ENCODE peak calls at places on chromosomes 1 and 21, in nine cellular contexts. N, M, Q, C, X, T, U, P and K are unnamed samples.

GRCh38 chr1:170481000-170481399 is 51.0 kb upstream of the GORAB start:
- DNase-seq in N (no peak), M (no peak), Q (no peak), C (no peak), X (no peak), T (no peak), U (no peak), P (no peak), K (no peak)

GRCh38 chr1:99374109-99374508 is 109.8 kb downstream of the PLPPR4 start:
- DNase-seq in N (no peak), M (no peak), Q (no peak), C (no peak), X (no peak), T (no peak), U (no peak), P (no peak), K (no peak)

GRCh38 chr21:42503711-42504110 is 7.7 kb upstream of the RSPH1 start:
- DNase-seq in N (no peak), M (no peak), Q (no peak), C (no peak), X (no peak), T (no peak), U (no peak), P (no peak), K (peak)

GRCh38 chr1:228530086-228530758 is 43.0 kb downstream of the RNF187 start:
- DNase-seq in N (no peak), M (no peak), Q (no peak), C (no peak), X (no peak), T (no peak), U (no peak), P (no peak), K (no peak)

GRCh38 chr1:7783178-7783711 is 846 bp upstream of the PER3 start:
- DNase-seq in N (peak), M (peak), Q (peak), C (peak), X (peak), T (no peak), U (peak), P (peak), K (peak)

GRCh38 chr21:32240708-32241433 is 38.0 kb downstream of the MIS18A start:
- DNase-seq in N (peak), M (no peak), Q (no peak), C (no peak), X (peak), T (no peak), U (peak), P (no peak), K (no peak)

GRCh38 chr1:189782280-189782679 is 695.4 kb downstream of the BRINP3 start:
- DNase-seq in N (no peak), M (peak), Q (no peak), C (no peak), X (no peak), T (no peak), U (no peak), P (no peak), K (no peak)

GRCh38 chr21:42578761-42579415 is 65.2 kb downstream of the SLC37A1 start:
- DNase-seq in N (no peak), M (no peak), Q (no peak), C (no peak), X (no peak), T (no peak), U (no peak), P (no peak), K (no peak)

GRCh38 chr1:183580281-183580682 is 10.0 kb downstream of the NCF2 start:
- DNase-seq in N (peak), M (peak), Q (no peak), C (no peak), X (peak), T (no peak), U (peak), P (no peak), K (peak)

GRCh38 chr21:32728455-32729237 is 833 bp upstream of the SYNJ1 start:
- DNase-seq in N (no peak), M (no peak), Q (no peak), C (no peak), X (no peak), T (no peak), U (no peak), P (no peak), K (no peak)

GRCh38 chr1:28209700-28210099 is 23.1 kb downstream of the DNAJC8 start:
- DNase-seq in N (no peak), M (no peak), Q (no peak), C (no peak), X (no peak), T (no peak), U (no peak), P (no peak), K (no peak)

GRCh38 chr1:61079898-61080336 is 2.4 kb upstream of the NFIA start:
- DNase-seq in N (peak), M (peak), Q (peak), C (peak), X (no peak), T (no peak), U (peak), P (peak), K (no peak)
- TF ChIP-seq CTCF in N (peak), M (peak), Q (no peak), C (peak), X (no peak), T (peak), U (peak), P (peak), K (no peak)

GRCh38 chr1:8987881-8988617 is 38.2 kb downstream of the SLC2A7 start:
- DNase-seq in N (peak), M (peak), Q (peak), C (peak), X (peak), T (no peak), U (peak), P (no peak), K (peak)

GRCh38 chr1:8988618-8988967 is 37.6 kb downstream of the SLC2A7 start:
- DNase-seq in N (no peak), M (no peak), Q (no peak), C (no peak), X (no peak), T (no peak), U (no peak), P (no peak), K (no peak)

GRCh38 chr1:8989821-8990220 is 36.4 kb downstream of the SLC2A7 start:
- DNase-seq in N (no peak), M (no peak), Q (no peak), C (no peak), X (no peak), T (no peak), U (peak), P (no peak), K (peak)

GRCh38 chr1:8989061-8989460 is 37.2 kb downstream of the SLC2A7 start:
- DNase-seq in N (no peak), M (no peak), Q (no peak), C (no peak), X (no peak), T (no peak), U (no peak), P (no peak), K (no peak)

DNA sequence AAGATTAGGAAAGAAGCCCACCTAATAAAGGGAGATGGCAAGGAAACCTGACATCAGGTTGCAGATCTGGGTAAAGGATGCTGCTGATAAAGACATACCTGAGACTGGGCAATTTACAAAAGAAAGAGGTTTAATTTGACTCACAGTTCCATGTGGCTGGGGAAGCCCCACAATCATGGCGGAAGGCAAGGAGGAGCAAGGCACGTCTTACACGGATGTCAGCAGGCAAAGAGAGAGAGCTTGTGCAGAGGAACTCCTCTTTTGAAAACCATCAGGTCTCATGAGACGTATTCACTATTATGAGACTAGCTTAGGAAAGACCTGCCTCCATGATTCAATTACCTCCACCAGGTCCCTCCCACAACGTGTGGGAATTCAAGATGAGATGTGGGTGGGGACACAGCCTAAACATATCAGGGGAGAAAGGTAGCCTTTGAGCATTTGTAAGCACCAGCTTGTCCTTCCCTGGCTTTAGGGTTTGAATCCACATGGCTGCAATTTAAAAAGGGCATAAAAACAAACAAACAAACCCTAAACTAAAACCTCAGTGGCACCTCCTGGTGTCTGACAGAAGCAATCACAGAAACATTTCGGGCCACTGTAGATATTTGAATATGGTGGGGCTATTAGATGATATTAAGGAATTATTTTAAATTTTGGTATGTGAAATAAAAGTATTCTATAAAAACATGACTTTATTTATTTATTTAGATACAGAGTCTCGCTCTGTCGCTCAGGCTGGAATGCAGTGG is 33.1 kb downstream of the SLC2A7 start:
- DNase-seq in N (no peak), M (no peak), Q (no peak), C (no peak), X (no peak), T (no peak), U (peak), P (no peak), K (peak)
- TF ChIP-seq CTCF in N (peak), M (peak), Q (no peak), C (no peak), X (no peak), T (no peak), U (peak), P (no peak), K (peak)

DNA sequence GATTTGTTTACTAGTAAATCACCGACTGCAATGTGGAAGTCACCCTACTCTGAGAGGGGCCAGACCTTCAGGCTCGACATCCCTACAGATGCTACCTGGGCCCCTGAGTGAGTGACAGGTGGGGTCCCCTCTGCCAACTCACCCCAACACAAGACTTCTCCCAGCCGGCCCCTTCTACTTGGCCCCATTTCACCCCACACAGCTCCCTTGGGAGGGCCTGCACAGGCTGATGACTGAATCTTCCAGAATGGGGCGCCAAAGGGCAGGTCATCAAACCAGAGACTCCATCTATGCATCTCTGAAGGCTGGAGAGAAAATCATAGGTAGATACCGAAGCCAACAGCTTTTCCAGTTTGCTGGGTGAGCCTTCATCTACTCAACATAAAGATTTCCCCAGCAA is 9.4 kb upstream of the S100A8 start:
- DNase-seq in N (no peak), M (no peak), Q (no peak), C (no peak), X (no peak), T (no peak), U (peak), P (no peak), K (no peak)
- TF ChIP-seq CTCF in N (peak), M (peak), Q (no peak), C (no peak), X (no peak), T (no peak), U (no peak), P (no peak), K (no peak)

DNA sequence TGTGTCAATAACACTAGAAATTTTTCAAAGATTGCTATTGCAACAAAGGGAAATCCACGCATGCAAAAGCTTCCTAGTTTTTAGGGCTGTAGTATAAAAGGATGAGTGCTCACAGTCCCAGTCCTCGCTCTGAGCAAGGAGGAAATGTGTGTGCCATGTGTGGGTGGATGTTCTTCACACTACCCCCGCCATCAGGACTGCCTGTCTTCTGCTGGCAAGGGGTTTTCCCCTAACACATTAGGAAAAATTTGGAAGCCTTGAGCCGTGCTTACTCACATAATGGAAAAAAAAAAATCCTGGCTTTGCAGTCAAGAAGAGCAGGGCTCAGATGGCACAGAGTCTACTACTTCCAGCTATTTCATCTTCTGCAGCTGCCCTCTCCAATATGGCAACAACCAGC is 363.2 kb downstream of the PLPP3 start:
- DNase-seq in N (peak), M (no peak), Q (no peak), C (no peak), X (no peak), T (no peak), U (peak), P (peak), K (no peak)
- TF ChIP-seq CTCF in N (no peak), M (no peak), Q (no peak), C (no peak), X (no peak), T (no peak), U (no peak), P (no peak), K (no peak)

GRCh38 chr1:15526490-15527339 is at the start of gene DNAJC16:
- DNase-seq in N (peak), M (peak), Q (peak), C (peak), X (peak), T (peak), U (peak), P (peak), K (peak)
- TF ChIP-seq CTCF in N (peak), M (peak), Q (no peak), C (no peak), X (no peak), T (peak), U (peak), P (no peak), K (no peak)

GRCh38 chr1:154272217-154272998 is at the start of gene HAX1:
- DNase-seq in N (peak), M (peak), Q (peak), C (peak), X (peak), T (peak), U (peak), P (peak), K (peak)
- TF ChIP-seq CTCF in N (peak), M (peak), Q (peak), C (peak), X (peak), T (peak), U (peak), P (peak), K (peak)

GRCh38 chr1:175470078-175470477 is 273.3 kb downstream of the TNR start:
- DNase-seq in N (no peak), M (no peak), Q (no peak), C (no peak), X (no peak), T (no peak), U (no peak), P (no peak), K (no peak)

GRCh38 chr1:175463856-175464255 is 271.3 kb upstream of the KIAA0040 start:
- DNase-seq in N (no peak), M (no peak), Q (no peak), C (no peak), X (no peak), T (no peak), U (no peak), P (no peak), K (no peak)

GRCh38 chr1:175470591-175470990 is 272.8 kb downstream of the TNR start:
- DNase-seq in N (no peak), M (no peak), Q (no peak), C (no peak), X (no peak), T (no peak), U (no peak), P (no peak), K (no peak)

GRCh38 chr1:175462618-175463017 is 270.0 kb upstream of the KIAA0040 start:
- DNase-seq in N (no peak), M (no peak), Q (no peak), C (no peak), X (no peak), T (no peak), U (no peak), P (no peak), K (no peak)

DNA sequence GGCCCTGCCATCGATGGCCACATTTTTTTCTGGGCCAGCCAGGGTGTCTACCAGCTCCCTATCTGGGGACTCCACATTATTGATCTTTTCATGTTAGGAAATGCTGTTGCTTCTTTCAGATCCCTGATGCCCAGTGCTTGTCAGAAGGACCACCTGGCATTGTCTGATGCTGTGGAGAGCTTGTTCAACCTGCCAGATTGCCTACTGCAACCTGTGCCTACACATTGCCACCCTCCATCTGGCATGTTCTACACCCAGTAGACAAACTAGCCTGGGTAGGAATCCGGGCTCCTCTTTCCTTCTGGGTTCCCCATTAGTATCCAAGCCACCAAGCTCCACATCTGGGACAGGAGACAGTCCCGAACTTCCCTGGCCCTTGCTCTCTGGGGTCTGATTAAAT is 274.0 kb upstream of the KIAA0040 start:
- DNase-seq in N (no peak), M (no peak), Q (no peak), C (no peak), X (no peak), T (no peak), U (no peak), P (no peak), K (no peak)
- TF ChIP-seq CTCF in N (no peak), M (no peak), Q (no peak), C (no peak), X (no peak), T (no peak), U (no peak), P (no peak), K (no peak)

DNA sequence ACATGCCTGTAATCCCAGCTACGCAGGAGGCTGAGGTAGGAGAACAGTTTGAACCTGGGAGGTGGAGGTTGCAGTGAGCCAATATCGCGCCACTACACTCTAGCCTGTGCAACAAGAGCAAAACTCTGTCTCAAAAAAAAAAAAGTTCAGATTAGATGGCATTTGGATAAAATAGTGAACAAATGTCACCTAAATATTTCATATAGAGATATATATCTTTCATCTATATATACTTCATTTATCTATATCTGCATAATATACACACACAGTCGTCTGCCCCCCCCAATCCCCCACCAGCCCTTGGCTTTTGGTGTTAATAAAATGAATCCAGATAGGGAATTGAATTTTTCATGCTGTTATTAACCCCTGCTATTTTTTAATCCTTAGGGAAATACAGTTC is 5.0 kb downstream of the PPP1R15B start:
- DNase-seq in N (no peak), M (no peak), Q (no peak), C (no peak), X (no peak), T (no peak), U (no peak), P (no peak), K (no peak)
- TF ChIP-seq CTCF in N (no peak), M (no peak), Q (no peak), C (no peak), X (no peak), T (no peak), U (no peak), P (no peak), K (no peak)

GRCh38 chr1:63004868-63005267 is 220.9 kb downstream of the ATG4C start:
- DNase-seq in N (no peak), M (peak), Q (no peak), C (peak), X (peak), T (no peak), U (peak), P (no peak), K (no peak)
- TF ChIP-seq CTCF in N (peak), M (peak), Q (no peak), C (no peak), X (no peak), T (no peak), U (peak), P (peak), K (no peak)